ENCODE peak calls at places on chromosomes 13 and 19, in five cellular contexts. One of them, this sample, is unnamed.

GRCh38 chr13:20565120-20565736 is 1.7 kb upstream of the IFT88 start:
- DNase-seq in stromal cell of bone marrow: no peak
- DNase-seq in suprapubic skin: no peak
- DNase-seq in GM03348: no peak
- DNase-seq in IMR-90: no peak
- DNase-seq in this sample: no peak

GRCh38 chr13:44573071-44573470 is 3.1 kb downstream of the TSC22D1 start:
- DNase-seq in stromal cell of bone marrow: no peak
- DNase-seq in suprapubic skin: no peak
- DNase-seq in GM03348: no peak
- DNase-seq in IMR-90: no peak
- DNase-seq in this sample: no peak

GRCh38 chr13:73481877-73482445 is 423.2 kb downstream of the KLF5 start:
- DNase-seq in stromal cell of bone marrow: no peak
- DNase-seq in suprapubic skin: no peak
- DNase-seq in GM03348: no peak
- DNase-seq in IMR-90: no peak
- DNase-seq in this sample: no peak

GRCh38 chr19:3401004-3401768 is 34.8 kb downstream of the NFIC start:
- DNase-seq in stromal cell of bone marrow: no peak
- DNase-seq in suprapubic skin: no peak
- DNase-seq in GM03348: no peak
- DNase-seq in IMR-90: no peak
- DNase-seq in this sample: no peak

GRCh38 chr19:47110521-47111080 is 3.0 kb downstream of the ZC3H4 start:
- DNase-seq in stromal cell of bone marrow: no peak
- DNase-seq in suprapubic skin: no peak
- DNase-seq in GM03348: no peak
- DNase-seq in IMR-90: no peak
- DNase-seq in this sample: no peak

GRCh38 chr19:42076375-42076944 is 494 bp downstream of the ZNF574 start:
- DNase-seq in stromal cell of bone marrow: no peak
- DNase-seq in suprapubic skin: no peak
- DNase-seq in GM03348: no peak
- DNase-seq in IMR-90: no peak
- DNase-seq in this sample: no peak

GRCh38 chr19:1590641-1591397 is 1.8 kb downstream of the MBD3 start:
- DNase-seq in stromal cell of bone marrow: no peak
- DNase-seq in suprapubic skin: no peak
- DNase-seq in GM03348: peak
- DNase-seq in IMR-90: no peak
- DNase-seq in this sample: peak

GRCh38 chr13:36417328-36417727 is 15.0 kb upstream of the CCNA1 start:
- DNase-seq in stromal cell of bone marrow: no peak
- DNase-seq in suprapubic skin: no peak
- DNase-seq in GM03348: no peak
- DNase-seq in IMR-90: no peak
- DNase-seq in this sample: no peak

GRCh38 chr19:18833849-18834643 is 2.3 kb downstream of the UPF1 start:
- DNase-seq in stromal cell of bone marrow: no peak
- DNase-seq in suprapubic skin: no peak
- DNase-seq in GM03348: no peak
- DNase-seq in IMR-90: no peak
- DNase-seq in this sample: no peak

GRCh38 chr13:110390572-110390971 is 83.5 kb downstream of the COL4A2 start:
- DNase-seq in stromal cell of bone marrow: peak
- DNase-seq in suprapubic skin: no peak
- DNase-seq in GM03348: no peak
- DNase-seq in IMR-90: peak
- DNase-seq in this sample: peak

GRCh38 chr19:48780684-48781391 is 25.5 kb downstream of the FGF21 start:
- DNase-seq in stromal cell of bone marrow: no peak
- DNase-seq in suprapubic skin: no peak
- DNase-seq in GM03348: no peak
- DNase-seq in IMR-90: peak
- DNase-seq in this sample: no peak

GRCh38 chr19:12092065-12092867 is 27.7 kb downstream of the ZNF844 start:
- DNase-seq in stromal cell of bone marrow: peak
- DNase-seq in suprapubic skin: peak
- DNase-seq in GM03348: peak
- DNase-seq in IMR-90: peak
- DNase-seq in this sample: peak

GRCh38 chr19:9721861-9722260 is 46.7 kb downstream of the ZNF846 start:
- DNase-seq in stromal cell of bone marrow: no peak
- DNase-seq in suprapubic skin: no peak
- DNase-seq in GM03348: no peak
- DNase-seq in IMR-90: no peak
- DNase-seq in this sample: no peak

GRCh38 chr19:18939922-18940775 is 868 bp downstream of the HOMER3 start:
- DNase-seq in stromal cell of bone marrow: peak
- DNase-seq in suprapubic skin: no peak
- DNase-seq in GM03348: peak
- DNase-seq in IMR-90: peak
- DNase-seq in this sample: peak

GRCh38 chr13:35826626-35827254 is 304.4 kb downstream of the DCLK1 start:
- DNase-seq in stromal cell of bone marrow: no peak
- DNase-seq in suprapubic skin: no peak
- DNase-seq in GM03348: no peak
- DNase-seq in IMR-90: no peak
- DNase-seq in this sample: no peak

GRCh38 chr13:106088094-106088493 is 447.4 kb downstream of the EFNB2 start:
- DNase-seq in stromal cell of bone marrow: no peak
- DNase-seq in suprapubic skin: no peak
- DNase-seq in GM03348: no peak
- DNase-seq in IMR-90: peak
- DNase-seq in this sample: no peak